ENCODE peak calls at places on chromosomes 6 and 20, in eight cellular contexts. D, I, E, H, M, K, Y and N are unnamed samples.

GRCh38 chr20:52937701-52938100 is 34.5 kb upstream of the TSHZ2 start:
- DNase-seq in D (no peak), I (no peak), E (peak; percentile 20), H (peak; percentile 18), M (no peak), K (no peak), Y (no peak), N (no peak)

GRCh38 chr20:4711511-4711910 is 10.2 kb upstream of the PRND start:
- DNase-seq in D (no peak), I (no peak), E (no peak), H (no peak), M (no peak), K (no peak), Y (no peak), N (no peak)

GRCh38 chr20:56676001-56676400 is 46.9 kb downstream of the TFAP2C start:
- DNase-seq in D (no peak), I (no peak), E (no peak), H (no peak), M (no peak), K (no peak), Y (no peak), N (no peak)

GRCh38 chr6:37473364-37474095 is 26.2 kb downstream of the CCDC167 start:
- DNase-seq in D (no peak), I (no peak), E (no peak), H (peak; percentile 37), M (no peak), K (no peak), Y (no peak), N (no peak)

GRCh38 chr6:130959938-130960337 is 103.1 kb downstream of the EPB41L2 start:
- DNase-seq in D (no peak), I (no peak), E (no peak), H (no peak), M (no peak), K (no peak), Y (no peak), N (no peak)

GRCh38 chr6:36360241-36361054 is 23.8 kb upstream of the BNIP5 start:
- DNase-seq in D (peak; percentile 74), I (peak; percentile 76), E (no peak), H (peak; percentile 65), M (peak; percentile 30), K (peak; percentile 85), Y (peak; percentile 59), N (peak; percentile 80)

GRCh38 chr20:41483553-41483930 is 116.9 kb upstream of the EMILIN3 start:
- DNase-seq in D (no peak), I (no peak), E (no peak), H (peak; percentile 49), M (no peak), K (no peak), Y (no peak), N (no peak)

GRCh38 chr6:20340459-20340858 is 61.2 kb upstream of the E2F3 start:
- DNase-seq in D (no peak), I (no peak), E (no peak), H (no peak), M (no peak), K (no peak), Y (no peak), N (no peak)

GRCh38 chr6:160348552-160349441 is 619 bp downstream of the SLC22A3 start:
- DNase-seq in D (peak; percentile 31), I (no peak), E (no peak), H (peak; percentile 17), M (no peak), K (peak; percentile 39), Y (no peak), N (peak; percentile 52)

GRCh38 chr20:45408646-45409213 is 641 bp downstream of the DBNDD2 start:
- DNase-seq in D (no peak), I (no peak), E (no peak), H (no peak), M (no peak), K (no peak), Y (no peak), N (no peak)

GRCh38 chr6:73585566-73586415 is 65.0 kb upstream of the EEF1A1 start:
- DNase-seq in D (peak; percentile 71), I (peak; percentile 0), E (no peak), H (peak; percentile 91), M (peak; percentile 7), K (no peak), Y (no peak), N (peak; percentile 47)

GRCh38 chr6:42454428-42454791 is 2.7 kb upstream of the TRERF1 start:
- DNase-seq in D (peak; percentile 22), I (no peak), E (no peak), H (no peak), M (no peak), K (peak; percentile 33), Y (no peak), N (peak; percentile 36)

GRCh38 chr20:25052255-25053206 is 5.4 kb downstream of the ACSS1 start:
- DNase-seq in D (no peak), I (no peak), E (no peak), H (no peak), M (no peak), K (no peak), Y (no peak), N (peak; percentile 10)

GRCh38 chr6:5481024-5481423 is 219.7 kb downstream of the FARS2 start:
- DNase-seq in D (no peak), I (peak; percentile 82), E (no peak), H (no peak), M (no peak), K (no peak), Y (no peak), N (no peak)

GRCh38 chr20:59931511-59932312 is 1.7 kb downstream of the SYCP2 start:
- DNase-seq in D (no peak), I (no peak), E (no peak), H (no peak), M (no peak), K (no peak), Y (no peak), N (no peak)

GRCh38 chr6:53250761-53251672 is 97.7 kb downstream of the ELOVL5 start:
- DNase-seq in D (no peak), I (no peak), E (no peak), H (peak; percentile 59), M (no peak), K (no peak), Y (no peak), N (no peak)

GRCh38 chr20:62786100-62786499 is 10.2 kb upstream of the MRGBP start:
- DNase-seq in D (no peak), I (peak; percentile 20), E (no peak), H (no peak), M (no peak), K (no peak), Y (no peak), N (no peak)

GRCh38 chr6:39108041-39108839 is 6.7 kb downstream of the SAYSD1 start:
- DNase-seq in D (no peak), I (no peak), E (no peak), H (no peak), M (no peak), K (no peak), Y (no peak), N (no peak)

GRCh38 chr6:165850434-165851019 is 187.5 kb upstream of the PDE10A start:
- DNase-seq in D (peak; percentile 62), I (peak; percentile 54), E (no peak), H (peak; percentile 46), M (no peak), K (peak; percentile 53), Y (peak; percentile 37), N (peak; percentile 76)

GRCh38 chr20:58342104-58342945 is 32.8 kb downstream of the RAB22A start:
- DNase-seq in D (no peak), I (no peak), E (no peak), H (peak; percentile 77), M (no peak), K (no peak), Y (no peak), N (no peak)

GRCh38 chr20:62362991-62363919 is 3.9 kb downstream of the LAMA5 start:
- DNase-seq in D (no peak), I (no peak), E (no peak), H (no peak), M (no peak), K (no peak), Y (no peak), N (peak; percentile 27)

GRCh38 chr6:1987640-1988039 is 257.8 kb downstream of the GMDS start:
- DNase-seq in D (peak; percentile 9), I (no peak), E (no peak), H (peak; percentile 70), M (no peak), K (no peak), Y (no peak), N (no peak)

GRCh38 chr6:10588562-10589428 is 67.6 kb downstream of the GCNT2 start:
- DNase-seq in D (no peak), I (no peak), E (no peak), H (no peak), M (no peak), K (no peak), Y (no peak), N (no peak)

GRCh38 chr6:160431791-160432404 is 83.7 kb downstream of the SLC22A3 start:
- DNase-seq in D (no peak), I (no peak), E (no peak), H (peak; percentile 7), M (no peak), K (no peak), Y (no peak), N (no peak)

GRCh38 chr6:85660181-85660611 is 17.5 kb upstream of the SYNCRIP start:
- DNase-seq in D (no peak), I (no peak), E (no peak), H (peak; percentile 97), M (no peak), K (no peak), Y (no peak), N (no peak)